ENCODE peak calls at places on chromosomes 2 and 18, in nine cellular contexts. R is A549; W is CD4-positive, alpha-beta memory T cell; X is kidney epithelial cell; D is cardiac fibroblast; I is fibroblast of pulmonary artery; C is fibroblast of mammary gland; O is small intestine; Q is pancreas. A is an unnamed sample.

GRCh38 chr2:3512086-3512485 is 7.2 kb downstream of the ADI1 start:
- DNase-seq in R (no peak), W (no peak), X (no peak), D (no peak), I (peak; percentile 8), C (no peak), O (no peak), Q (no peak), A (no peak)

GRCh38 chr2:161170377-161170776 is 10.1 kb downstream of the TANK start:
- DNase-seq in R (no peak), W (no peak), X (no peak), D (no peak), I (no peak), C (peak; percentile 13), O (no peak), Q (no peak), A (no peak)

GRCh38 chr2:54109848-54110247 is 5.6 kb upstream of the ACYP2 start:
- DNase-seq in R (no peak), W (no peak), X (no peak), D (no peak), I (no peak), C (no peak), O (no peak), Q (no peak), A (no peak)

GRCh38 chr18:57780318-57781127 is 22.6 kb downstream of the ATP8B1 start:
- DNase-seq in R (peak; percentile 54), W (no peak), X (peak; percentile 92), D (peak; percentile 94), I (peak; percentile 92), C (peak; percentile 87), O (no peak), Q (no peak), A (peak; percentile 28)

GRCh38 chr2:226354434-226354833 is 445.2 kb downstream of the IRS1 start:
- DNase-seq in R (no peak), W (no peak), X (peak; percentile 10), D (peak; percentile 31), I (peak; percentile 55), C (peak; percentile 7), O (no peak), Q (no peak), A (no peak)

GRCh38 chr2:118032169-118033013 is 18.5 kb upstream of the CCDC93 start:
- DNase-seq in R (peak; percentile 34), W (peak; percentile 27), X (no peak), D (peak; percentile 58), I (peak; percentile 53), C (peak; percentile 46), O (peak; percentile 45), Q (peak; percentile 18), A (peak; percentile 50)

GRCh38 chr2:136325844-136326291 is 207.9 kb upstream of the CXCR4 start:
- DNase-seq in R (no peak), W (no peak), X (no peak), D (no peak), I (no peak), C (no peak), O (no peak), Q (no peak), A (no peak)

GRCh38 chr2:207725815-207726578 is 14.6 kb downstream of the CCNYL1 start:
- DNase-seq in R (peak; percentile 31), W (peak; percentile 27), X (no peak), D (no peak), I (no peak), C (no peak), O (peak; percentile 15), Q (no peak), A (peak; percentile 36)

GRCh38 chr2:80102026-80102425 is 202.5 kb downstream of the LRRTM1 start:
- DNase-seq in R (no peak), W (no peak), X (no peak), D (peak; percentile 58), I (peak; percentile 49), C (peak; percentile 96), O (no peak), Q (no peak), A (no peak)

GRCh38 chr2:241112046-241112445 is 10.0 kb upstream of the MTERF4 start:
- DNase-seq in R (no peak), W (no peak), X (no peak), D (no peak), I (no peak), C (no peak), O (no peak), Q (no peak), A (no peak)
- H3K4me3 ChIP-seq in R (no peak overlapping the region), W (peak overlapping the region; percentile 51), X (no peak overlapping the region), D (no peak overlapping the region), I (no peak overlapping the region), C (no peak overlapping the region), O (no peak overlapping the region), Q (no peak overlapping the region), A (peak overlapping the region; percentile 52)

DNA sequence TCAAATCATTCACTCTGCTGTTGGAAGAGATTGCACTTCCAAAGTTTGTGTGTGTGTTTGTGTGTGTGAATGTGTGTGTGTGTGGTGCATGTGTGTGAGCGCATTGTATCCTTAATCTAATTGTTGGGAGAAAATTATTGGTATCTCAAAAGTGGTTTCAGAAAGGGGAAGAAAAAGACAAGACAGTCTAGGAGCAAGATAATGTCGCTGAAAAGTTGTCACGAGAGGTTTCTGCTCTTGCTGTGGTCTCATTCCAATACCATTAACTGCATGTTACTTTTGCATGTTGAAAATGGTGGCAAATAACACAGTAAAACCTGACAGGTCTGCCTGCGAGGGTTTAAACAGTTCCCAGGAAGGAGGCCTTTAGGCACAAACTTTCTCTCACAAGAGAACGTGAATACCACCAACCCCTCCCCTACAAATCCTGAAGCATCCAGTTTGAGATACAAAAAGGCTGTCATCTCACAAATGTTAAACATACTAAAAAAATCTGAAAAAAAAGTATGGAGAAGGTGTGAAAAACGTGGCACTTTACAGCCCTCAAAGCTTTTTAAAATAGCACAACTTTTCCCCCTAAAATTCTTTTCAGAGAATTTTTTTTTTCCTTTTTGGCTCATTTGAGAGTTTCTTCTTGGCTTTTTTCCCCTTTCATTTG is 10.2 kb downstream of the ZEB2 start:
- DNase-seq in R (no peak), W (no peak), X (no peak), D (peak; percentile 57), I (no peak), C (no peak), O (no peak), Q (no peak), A (no peak)
- H3K4me3 ChIP-seq in R (no peak overlapping the region), W (no peak overlapping the region), X (no peak overlapping the region), D (no peak overlapping the region), I (no peak overlapping the region), C (no peak overlapping the region), O (no peak overlapping the region), Q (no peak overlapping the region), A (no peak overlapping the region)

DNA sequence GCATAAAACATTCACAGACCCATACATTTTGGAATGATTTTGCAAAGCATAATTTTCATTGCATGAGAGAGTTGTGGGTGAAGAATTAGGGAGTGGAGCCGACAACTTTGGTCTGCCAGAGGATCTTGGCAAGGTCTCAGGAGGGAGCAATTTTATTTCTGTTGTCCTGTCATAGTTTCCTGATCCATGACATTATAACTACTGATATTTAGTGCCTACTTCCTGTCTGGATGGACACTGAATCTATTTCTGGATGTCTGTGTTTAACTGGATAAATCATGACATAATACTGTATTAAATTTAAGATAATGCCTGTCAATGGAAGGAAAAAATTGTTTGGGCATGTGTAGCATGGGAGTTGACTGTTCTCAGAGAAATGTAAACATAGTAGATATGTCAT is 2.5 kb downstream of the ITGA4 start:
- DNase-seq in R (no peak), W (no peak), X (no peak), D (peak; percentile 28), I (peak; percentile 42), C (no peak), O (no peak), Q (no peak), A (no peak)
- H3K4me3 ChIP-seq in R (no peak overlapping the region), W (peak overlapping the region; percentile 91), X (no peak overlapping the region), D (no peak overlapping the region), I (peak overlapping the region; percentile 75), C (no peak overlapping the region), O (no peak overlapping the region), Q (no peak overlapping the region), A (peak overlapping the region; percentile 95)

DNA sequence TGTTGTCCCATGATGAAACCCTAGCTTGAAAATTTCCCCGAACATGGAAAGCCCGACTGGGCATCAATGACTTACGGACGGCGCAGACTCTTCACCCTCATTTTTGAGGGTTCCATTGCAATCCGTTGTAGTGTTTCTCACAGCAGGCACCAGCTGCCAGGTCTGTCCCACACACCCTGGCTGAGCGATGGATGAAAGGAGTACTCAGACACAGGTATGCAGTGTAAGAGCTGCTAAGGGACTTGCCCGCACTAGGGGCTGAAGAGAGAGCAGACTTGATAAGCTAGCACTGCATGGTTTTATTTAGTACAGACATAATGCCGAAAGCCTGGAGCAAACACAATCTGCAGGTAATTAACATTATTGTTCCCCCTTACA is 15.8 kb downstream of the DYNAP start:
- DNase-seq in R (no peak), W (no peak), X (no peak), D (no peak), I (no peak), C (no peak), O (no peak), Q (peak; percentile 8), A (no peak)
- H3K4me3 ChIP-seq in R (no peak overlapping the region), W (no peak overlapping the region), X (no peak overlapping the region), D (no peak overlapping the region), I (no peak overlapping the region), C (no peak overlapping the region), O (no peak overlapping the region), Q (no peak overlapping the region), A (no peak overlapping the region)

A was measured in GM12865.